ENCODE peak calls at places on chromosome 5, in eight cellular contexts. One of them, this sample, is unnamed.

GRCh38 chr5:75678155-75678554 is 39.1 kb downstream of the POC5 start:
- DNase-seq in uterus: no peak
- DNase-seq in lower leg skin: no peak
- DNase-seq in IMR-90: no peak
- DNase-seq in HepG2: no peak
- DNase-seq in GM12878: no peak
- DNase-seq in A549: no peak
- DNase-seq in endothelial cell of umbilical vein: no peak
- DNase-seq in this sample: no peak

GRCh38 chr5:114361724-114362196 is at the start of gene KCNN2:
- DNase-seq in lower leg skin: peak; percentile 40
- DNase-seq in GM12878: peak; percentile 26
- DNase-seq in HepG2: peak; percentile 23
- DNase-seq in uterus: peak; percentile 85
- DNase-seq in endothelial cell of umbilical vein: peak; percentile 71
- DNase-seq in A549: peak; percentile 70
- DNase-seq in IMR-90: peak; percentile 92
- DNase-seq in this sample: peak; percentile 87

GRCh38 chr5:179375966-179376365 is 30.7 kb upstream of the ADAMTS2 start:
- DNase-seq in endothelial cell of umbilical vein: no peak
- DNase-seq in A549: no peak
- DNase-seq in IMR-90: no peak
- DNase-seq in lower leg skin: no peak
- DNase-seq in HepG2: no peak
- DNase-seq in GM12878: no peak
- DNase-seq in uterus: no peak
- DNase-seq in this sample: no peak

GRCh38 chr5:62152394-62153123 is 153.4 kb upstream of the KIF2A start:
- DNase-seq in GM12878: no peak
- DNase-seq in uterus: no peak
- DNase-seq in lower leg skin: no peak
- DNase-seq in IMR-90: no peak
- DNase-seq in endothelial cell of umbilical vein: no peak
- DNase-seq in HepG2: no peak
- DNase-seq in A549: no peak
- DNase-seq in this sample: no peak

GRCh38 chr5:54311178-54311811 is 922 bp upstream of the ARL15 start:
- DNase-seq in lower leg skin: no peak
- DNase-seq in IMR-90: peak; percentile 26
- DNase-seq in uterus: no peak
- DNase-seq in HepG2: no peak
- DNase-seq in A549: peak; percentile 6
- DNase-seq in GM12878: no peak
- DNase-seq in endothelial cell of umbilical vein: peak; percentile 62
- DNase-seq in this sample: peak; percentile 23

GRCh38 chr5:30498972-30499371 is 694.5 kb upstream of the CDH6 start:
- DNase-seq in lower leg skin: no peak
- DNase-seq in uterus: no peak
- DNase-seq in A549: no peak
- DNase-seq in GM12878: no peak
- DNase-seq in HepG2: peak; percentile 8
- DNase-seq in IMR-90: no peak
- DNase-seq in endothelial cell of umbilical vein: no peak
- DNase-seq in this sample: no peak

GRCh38 chr5:154753792-154754191 is 1.4 kb upstream of the LARP1 start:
- DNase-seq in uterus: peak; percentile 91
- DNase-seq in A549: peak; percentile 22
- DNase-seq in IMR-90: peak; percentile 97
- DNase-seq in lower leg skin: peak; percentile 85
- DNase-seq in GM12878: no peak
- DNase-seq in endothelial cell of umbilical vein: peak; percentile 53
- DNase-seq in HepG2: no peak
- DNase-seq in this sample: peak; percentile 80

GRCh38 chr5:64766105-64766504 is 2.4 kb downstream of the SREK1IP1 start:
- DNase-seq in HepG2: peak; percentile 30
- DNase-seq in GM12878: no peak
- DNase-seq in uterus: no peak
- DNase-seq in A549: no peak
- DNase-seq in lower leg skin: no peak
- DNase-seq in endothelial cell of umbilical vein: no peak
- DNase-seq in IMR-90: peak; percentile 40
- DNase-seq in this sample: no peak

GRCh38 chr5:66903218-66903617 is 293.4 kb downstream of the CD180 start:
- DNase-seq in HepG2: no peak
- DNase-seq in A549: no peak
- DNase-seq in GM12878: no peak
- DNase-seq in endothelial cell of umbilical vein: no peak
- DNase-seq in IMR-90: no peak
- DNase-seq in uterus: no peak
- DNase-seq in lower leg skin: no peak
- DNase-seq in this sample: no peak

GRCh38 chr5:135446186-135446585 is 962 bp downstream of the DCANP1 start:
- DNase-seq in GM12878: no peak
- DNase-seq in lower leg skin: no peak
- DNase-seq in endothelial cell of umbilical vein: no peak
- DNase-seq in IMR-90: no peak
- DNase-seq in uterus: no peak
- DNase-seq in A549: no peak
- DNase-seq in HepG2: no peak
- DNase-seq in this sample: no peak

GRCh38 chr5:158414780-158415179 is 555.8 kb upstream of the CLINT1 start:
- DNase-seq in lower leg skin: no peak
- DNase-seq in endothelial cell of umbilical vein: peak; percentile 91
- DNase-seq in GM12878: no peak
- DNase-seq in uterus: no peak
- DNase-seq in A549: peak; percentile 16
- DNase-seq in IMR-90: peak; percentile 86
- DNase-seq in HepG2: no peak
- DNase-seq in this sample: no peak

GRCh38 chr5:83095973-83096539 is 18.7 kb downstream of the XRCC4 start:
- DNase-seq in uterus: no peak
- DNase-seq in lower leg skin: no peak
- DNase-seq in IMR-90: peak; percentile 88
- DNase-seq in GM12878: no peak
- DNase-seq in A549: peak; percentile 62
- DNase-seq in HepG2: peak; percentile 28
- DNase-seq in endothelial cell of umbilical vein: peak; percentile 51
- DNase-seq in this sample: no peak

GRCh38 chr5:149325166-149325735 is 20.0 kb upstream of the GRPEL2 start:
- DNase-seq in endothelial cell of umbilical vein: no peak
- DNase-seq in IMR-90: peak; percentile 38
- DNase-seq in lower leg skin: no peak
- DNase-seq in HepG2: no peak
- DNase-seq in A549: no peak
- DNase-seq in uterus: no peak
- DNase-seq in GM12878: no peak
- DNase-seq in this sample: no peak

GRCh38 chr5:14463629-14464028 is 118.0 kb upstream of the OTULINL start:
- DNase-seq in A549: peak; percentile 81
- DNase-seq in endothelial cell of umbilical vein: peak; percentile 96
- DNase-seq in IMR-90: peak; percentile 75
- DNase-seq in GM12878: no peak
- DNase-seq in HepG2: no peak
- DNase-seq in lower leg skin: no peak
- DNase-seq in uterus: peak; percentile 62
- DNase-seq in this sample: no peak

GRCh38 chr5:134510970-134511795 is 14.3 kb upstream of the JADE2 start:
- DNase-seq in IMR-90: peak; percentile 69
- DNase-seq in GM12878: no peak
- DNase-seq in uterus: no peak
- DNase-seq in lower leg skin: no peak
- DNase-seq in A549: peak; percentile 82
- DNase-seq in endothelial cell of umbilical vein: peak; percentile 58
- DNase-seq in HepG2: peak; percentile 65
- DNase-seq in this sample: no peak

GRCh38 chr5:93995126-93995621 is 253.8 kb upstream of the POU5F2 start:
- DNase-seq in lower leg skin: no peak
- DNase-seq in uterus: no peak
- DNase-seq in IMR-90: no peak
- DNase-seq in GM12878: peak; percentile 11
- DNase-seq in endothelial cell of umbilical vein: no peak
- DNase-seq in A549: no peak
- DNase-seq in HepG2: no peak
- DNase-seq in this sample: no peak

DNA sequence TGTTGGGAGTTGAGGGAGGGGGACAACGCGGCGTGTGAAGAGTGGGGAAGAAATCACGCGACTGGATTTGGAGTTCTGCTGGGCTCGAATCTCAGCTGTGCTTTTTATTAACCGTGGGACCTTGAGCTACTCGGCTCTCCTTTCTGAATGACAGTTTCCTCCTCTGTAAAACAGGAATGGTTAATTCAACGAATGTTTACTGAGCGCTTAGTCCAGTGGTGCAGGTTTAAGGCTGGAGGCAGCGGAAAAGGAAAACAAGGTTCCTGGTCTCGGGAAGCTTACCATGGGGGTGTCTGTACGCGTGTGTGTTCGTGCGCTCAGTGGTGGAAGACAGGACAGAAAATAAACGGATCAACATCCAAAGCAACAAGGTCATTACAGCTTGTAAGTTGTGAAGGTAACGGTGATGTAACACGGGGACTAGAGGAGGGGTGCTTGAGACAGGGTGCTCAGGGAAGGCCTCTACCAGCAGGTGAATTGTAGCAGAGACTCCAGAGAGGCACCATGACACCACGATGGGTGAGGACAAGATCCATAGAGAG is 277 bp downstream of the EIF4E1B start:
- DNase-seq in A549: no peak
- DNase-seq in uterus: no peak
- DNase-seq in endothelial cell of umbilical vein: no peak
- DNase-seq in HepG2: no peak
- DNase-seq in GM12878: no peak
- DNase-seq in IMR-90: no peak
- DNase-seq in lower leg skin: no peak
- DNase-seq in this sample: no peak
- H3K4me3 ChIP-seq in A549: peak overlapping the region; percentile 53
- H3K4me3 ChIP-seq in uterus: no peak overlapping the region
- H3K4me3 ChIP-seq in endothelial cell of umbilical vein: no peak overlapping the region
- H3K4me3 ChIP-seq in HepG2: peak overlapping the region; percentile 56
- H3K4me3 ChIP-seq in GM12878: peak overlapping the region; percentile 25
- H3K4me3 ChIP-seq in IMR-90: peak overlapping the region; percentile 26
- H3K4me3 ChIP-seq in lower leg skin: no peak overlapping the region
- H3K4me3 ChIP-seq in this sample: peak overlapping the region; percentile 38

GRCh38 chr5:6311568-6312501 is 66.5 kb downstream of the MED10 start:
- DNase-seq in GM12878: no peak
- DNase-seq in A549: no peak
- DNase-seq in endothelial cell of umbilical vein: no peak
- DNase-seq in HepG2: no peak
- DNase-seq in IMR-90: no peak
- DNase-seq in uterus: no peak
- DNase-seq in lower leg skin: no peak
- DNase-seq in this sample: peak; percentile 57
- TF ChIP-seq CTCF in GM12878: no peak
- TF ChIP-seq CTCF in A549: no peak
- TF ChIP-seq CTCF in endothelial cell of umbilical vein: no peak
- TF ChIP-seq CTCF in HepG2: no peak
- TF ChIP-seq CTCF in IMR-90: no peak
- TF ChIP-seq CTCF in uterus: no peak
- TF ChIP-seq CTCF in lower leg skin: no peak
- TF ChIP-seq CTCF in this sample: no peak

DNA sequence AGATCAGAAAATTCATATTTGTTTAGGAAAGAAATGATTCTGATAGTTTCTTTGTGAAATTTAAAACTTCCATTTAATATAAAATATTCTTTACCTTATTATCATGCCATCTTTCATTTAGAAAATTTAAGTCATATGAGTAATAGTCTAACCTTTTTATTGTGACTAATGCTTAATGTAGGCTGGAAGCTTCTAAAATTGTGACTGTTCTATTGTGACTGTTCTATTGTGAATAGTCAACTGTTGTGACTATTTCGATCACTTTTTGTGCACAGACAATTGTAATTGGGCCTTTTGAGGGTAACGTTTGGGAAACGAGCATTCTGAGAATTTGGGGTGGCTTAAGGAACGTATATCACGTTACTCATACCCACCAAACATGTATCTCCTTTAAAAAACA is 100.0 kb downstream of the PARP8 start:
- DNase-seq in IMR-90: no peak
- DNase-seq in lower leg skin: no peak
- DNase-seq in endothelial cell of umbilical vein: no peak
- DNase-seq in uterus: no peak
- DNase-seq in HepG2: no peak
- DNase-seq in GM12878: no peak
- DNase-seq in A549: no peak
- DNase-seq in this sample: no peak
- TF ChIP-seq POLR2A in IMR-90: no peak
- TF ChIP-seq POLR2A in lower leg skin: no peak
- TF ChIP-seq POLR2A in endothelial cell of umbilical vein: no peak
- TF ChIP-seq POLR2A in uterus: no peak
- TF ChIP-seq POLR2A in HepG2: no peak
- TF ChIP-seq POLR2A in GM12878: no peak
- TF ChIP-seq POLR2A in A549: no peak
- TF ChIP-seq POLR2A in this sample: no peak

GRCh38 chr5:122126177-122126701 is 3.1 kb upstream of the ZNF474 start:
- DNase-seq in GM12878: no peak
- DNase-seq in HepG2: no peak
- DNase-seq in uterus: no peak
- DNase-seq in A549: no peak
- DNase-seq in lower leg skin: no peak
- DNase-seq in endothelial cell of umbilical vein: no peak
- DNase-seq in IMR-90: peak; percentile 83
- DNase-seq in this sample: no peak

GRCh38 chr5:122129332-122129731 is at the start of gene ZNF474:
- DNase-seq in HepG2: no peak
- DNase-seq in GM12878: no peak
- DNase-seq in uterus: peak; percentile 26
- DNase-seq in IMR-90: peak; percentile 98
- DNase-seq in lower leg skin: peak; percentile 59
- DNase-seq in A549: peak; percentile 76
- DNase-seq in endothelial cell of umbilical vein: peak; percentile 91
- DNase-seq in this sample: peak; percentile 47

GRCh38 chr5:122130152-122130551 is 806 bp downstream of the ZNF474 start:
- DNase-seq in uterus: no peak
- DNase-seq in endothelial cell of umbilical vein: no peak
- DNase-seq in lower leg skin: no peak
- DNase-seq in HepG2: no peak
- DNase-seq in A549: no peak
- DNase-seq in GM12878: no peak
- DNase-seq in IMR-90: no peak
- DNase-seq in this sample: no peak

GRCh38 chr5:122124766-122125165 is 4.6 kb upstream of the ZNF474 start:
- DNase-seq in HepG2: no peak
- DNase-seq in lower leg skin: no peak
- DNase-seq in endothelial cell of umbilical vein: no peak
- DNase-seq in uterus: no peak
- DNase-seq in A549: no peak
- DNase-seq in GM12878: no peak
- DNase-seq in IMR-90: no peak
- DNase-seq in this sample: no peak

DNA sequence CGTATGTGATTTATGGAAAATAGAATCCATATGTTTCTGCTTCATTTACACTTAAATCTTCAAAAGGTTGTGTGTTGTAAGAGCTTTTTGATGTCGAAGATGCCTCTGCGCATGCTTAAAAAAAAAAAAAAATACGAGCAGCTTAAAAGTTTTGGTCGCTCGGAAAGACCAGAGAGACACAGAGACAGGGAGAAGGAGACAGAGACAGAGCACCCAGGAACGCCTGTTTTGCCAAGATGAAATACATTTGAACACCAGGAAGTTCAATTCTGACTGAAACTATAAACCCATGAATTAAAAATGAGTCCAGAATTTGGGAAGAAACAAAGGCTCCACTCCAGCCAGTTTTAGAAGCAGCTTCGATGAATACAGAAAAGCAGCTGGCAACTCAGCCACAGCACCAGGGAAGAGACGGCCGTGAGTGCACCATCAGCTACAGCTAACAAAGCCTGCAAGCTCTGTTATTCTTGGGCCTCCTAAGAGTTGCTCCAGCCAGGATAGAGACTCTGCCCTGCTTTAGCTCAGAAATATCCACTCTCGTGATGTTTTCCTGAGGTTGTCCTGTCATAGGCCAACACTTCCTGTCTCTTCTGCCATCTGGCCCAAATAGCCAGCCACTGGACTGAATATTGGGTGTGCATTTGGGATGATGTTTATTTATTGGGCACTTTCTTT is 2.5 kb upstream of the ZNF474 start:
- DNase-seq in HepG2: no peak
- DNase-seq in lower leg skin: peak; percentile 38
- DNase-seq in uterus: no peak
- DNase-seq in GM12878: no peak
- DNase-seq in A549: no peak
- DNase-seq in endothelial cell of umbilical vein: no peak
- DNase-seq in IMR-90: peak; percentile 30
- DNase-seq in this sample: no peak
- H3K4me3 ChIP-seq in HepG2: no peak overlapping the region
- H3K4me3 ChIP-seq in lower leg skin: no peak overlapping the region
- H3K4me3 ChIP-seq in uterus: no peak overlapping the region
- H3K4me3 ChIP-seq in GM12878: no peak overlapping the region
- H3K4me3 ChIP-seq in A549: no peak overlapping the region
- H3K4me3 ChIP-seq in endothelial cell of umbilical vein: no peak overlapping the region
- H3K4me3 ChIP-seq in IMR-90: peak overlapping the region; percentile 12
- H3K4me3 ChIP-seq in this sample: no peak overlapping the region

This sample was measured in heart left ventricle.